ENCODE peak calls at places on chromosomes 16 and 17, in four cellular contexts. N is NCI-H2029 treated with DMSO at 0.1 percent for 48 hours, X is Right ventricle myocardium superior, Y is GM12865. Z is an unnamed sample.

GRCh38 chr16:12551946-12552345 is 251.7 kb downstream of the CPPED1 start:
- DNase-seq in N (no peak), X (no peak), Y (no peak), Z (no peak)

GRCh38 chr17:73029941-73030340 is 62.5 kb downstream of the SLC39A11 start:
- DNase-seq in N (no peak), X (no peak), Y (no peak), Z (no peak)

GRCh38 chr17:75345514-75346167 is 56.4 kb upstream of the SLC25A19 start:
- DNase-seq in N (no peak), X (no peak), Y (peak), Z (no peak)

GRCh38 chr17:40450175-40450574 is 6.9 kb downstream of the IGFBP4 start:
- DNase-seq in N (peak), X (no peak), Y (peak), Z (no peak)

GRCh38 chr17:49512296-49513043 is 17.4 kb downstream of the NGFR start:
- DNase-seq in N (no peak), X (no peak), Y (no peak), Z (no peak)

GRCh38 chr17:82787081-82787848 is 35.4 kb downstream of the TBCD start:
- DNase-seq in N (no peak), X (peak), Y (peak), Z (no peak)

GRCh38 chr16:3959148-3959547 is 78.6 kb upstream of the CREBBP start:
- DNase-seq in N (no peak), X (no peak), Y (no peak), Z (no peak)

GRCh38 chr16:71956500-71956899 is 43.7 kb downstream of the PKD1L3 start:
- DNase-seq in N (no peak), X (no peak), Y (peak), Z (no peak)

GRCh38 chr17:79429864-79430494 is 180.9 kb downstream of the RBFOX3 start:
- DNase-seq in N (no peak), X (no peak), Y (no peak), Z (no peak)

GRCh38 chr17:75242461-75243042 is 18.9 kb downstream of the GGA3 start:
- DNase-seq in N (no peak), X (no peak), Y (no peak), Z (no peak)

GRCh38 chr17:75454193-75454592 is 2.2 kb upstream of the TMEM94 start:
- DNase-seq in N (no peak), X (no peak), Y (peak), Z (peak)

GRCh38 chr17:51121620-51122472 is 1.2 kb upstream of the SPAG9 start:
- DNase-seq in N (peak), X (peak), Y (peak), Z (peak)

GRCh38 chr16:62088731-62089410 is 52.6 kb upstream of the CDH8 start:
- DNase-seq in N (no peak), X (no peak), Y (no peak), Z (no peak)

GRCh38 chr17:81097943-81098308 is 63.0 kb downstream of the BAIAP2 start:
- DNase-seq in N (no peak), X (peak), Y (no peak), Z (no peak)

GRCh38 chr17:62109378-62109902 is 44.4 kb upstream of the MED13 start:
- DNase-seq in N (peak), X (no peak), Y (peak), Z (peak)

GRCh38 chr16:87821346-87822001 is 47.8 kb downstream of the SLC7A5 start:
- DNase-seq in N (no peak), X (no peak), Y (no peak), Z (no peak)

GRCh38 chr17:8153550-8153956 is 1.3 kb upstream of the PER1 start:
- DNase-seq in N (no peak), X (peak), Y (no peak), Z (peak)